ENCODE peak calls at places on chromosomes 13 and 19, in five cellular contexts. H is fibroblast of lung, R is right lobe of liver, A is GM23248, D is cardiac muscle cell. V is an unnamed sample. For H3K27me3 and H3K9me3, the result is how much of the 10 kb centered on the place peaks cover.

GRCh38 chr13:31115616-31116015 is 46.1 kb downstream of the HSPH1 start:
- DNase-seq in H (no peak), R (no peak), A (no peak), D (no peak), V (no peak)

GRCh38 chr13:24511019-24511823 is 1.4 kb downstream of the PARP4 start:
- DNase-seq in H (peak), R (no peak), A (peak), D (peak), V (peak)

GRCh38 chr13:36857273-36857672 is 38.3 kb downstream of the RFXAP start:
- DNase-seq in H (peak), R (no peak), A (peak), D (no peak), V (no peak)

GRCh38 chr13:69970521-69970920 is 137.1 kb upstream of the ATXN8OS start:
- DNase-seq in H (peak), R (no peak), A (no peak), D (peak), V (no peak)

GRCh38 chr19:15449620-15450527 is at the start of gene WIZ:
- DNase-seq in H (peak), R (peak), A (peak), D (peak), V (peak)

GRCh38 chr13:99176309-99177276 is 24.1 kb upstream of the UBAC2 start:
- DNase-seq in H (peak), R (peak), A (peak), D (peak), V (peak)

GRCh38 chr19:5593963-5594255 is 26.2 kb upstream of the TINCR start:
- DNase-seq in H (no peak), R (no peak), A (no peak), D (no peak), V (no peak)

GRCh38 chr13:67064920-67065319 is 165.2 kb downstream of the PCDH9 start:
- DNase-seq in H (no peak), R (no peak), A (no peak), D (no peak), V (no peak)

GRCh38 chr19:50152578-50152977 is 10.5 kb downstream of the IZUMO2 start:
- DNase-seq in H (no peak), R (no peak), A (no peak), D (no peak), V (no peak)

GRCh38 chr13:39623466-39623865 is 20.5 kb upstream of the LHFPL6 start:
- DNase-seq in H (no peak), R (no peak), A (no peak), D (no peak), V (no peak)

GRCh38 chr13:112073245-112074138 is 6.5 kb downstream of the SOX1 start:
- DNase-seq in H (no peak), R (no peak), A (no peak), D (no peak), V (no peak)

GRCh38 chr13:107809125-107809524 is 406.2 kb downstream of the LIG4 start:
- DNase-seq in H (no peak), R (no peak), A (peak), D (peak), V (no peak)

GRCh38 chr13:112434032-112434431 is 57.9 kb downstream of the SPACA7 start:
- DNase-seq in H (no peak), R (no peak), A (no peak), D (no peak), V (no peak)

GRCh38 chr13:43058318-43058674 is 34.9 kb downstream of the DNAJC15 start:
- DNase-seq in H (peak), R (no peak), A (peak), D (peak), V (peak)

GRCh38 chr13:39051157-39051556 is 12.9 kb downstream of the NHLRC3 start:
- DNase-seq in H (peak), R (no peak), A (peak), D (peak), V (no peak)

GRCh38 chr13:20714161-20714560 is 10.7 kb downstream of the IL17D start:
- DNase-seq in H (peak), R (no peak), A (peak), D (peak), V (peak)

GRCh38 chr19:5312058-5312457 is 28.6 kb downstream of the PTPRS start:
- DNase-seq in H (no peak), R (no peak), A (no peak), D (no peak), V (no peak)

GRCh38 chr19:9937001-9937411 is 691 bp upstream of the OLFM2 start:
- DNase-seq in H (no peak), R (no peak), A (no peak), D (no peak), V (no peak)
- H3K27me3 ChIP-seq in H (under half), R (under half), A (under half), D (under half), V (under half)

DNA sequence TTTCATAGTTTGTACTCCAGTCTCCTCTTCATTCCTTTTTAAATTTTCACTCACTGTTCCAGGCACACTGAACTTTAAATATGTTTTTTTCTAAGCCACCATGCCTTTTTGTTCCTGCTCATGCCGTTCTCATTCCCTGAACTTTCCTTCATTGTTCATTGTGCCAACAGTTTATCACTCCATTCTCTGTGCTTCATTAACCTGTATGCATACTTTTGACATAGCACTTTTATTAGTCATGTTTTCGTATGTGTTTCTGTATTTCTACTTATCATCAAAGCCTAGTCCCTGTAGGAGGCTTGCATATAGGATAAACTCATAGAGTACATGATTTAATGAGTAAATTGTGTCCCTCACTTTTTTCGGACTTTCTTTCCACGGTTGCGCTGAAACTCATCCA is 65.3 kb downstream of the PCDH20 start:
- DNase-seq in H (no peak), R (no peak), A (no peak), D (no peak), V (no peak)
- H3K4me3 ChIP-seq in H (no peak), R (no peak), A (no peak), D (no peak), V (no peak)

GRCh38 chr13:105491345-105491744 is 1044.1 kb downstream of the EFNB2 start:
- DNase-seq in H (no peak), R (no peak), A (no peak), D (no peak), V (no peak)
- H3K9me3 ChIP-seq in H (under half), R (under half), A (under half), D (under half), V (under half)

GRCh38 chr13:87322386-87322785 is 348.8 kb upstream of the SLITRK5 start:
- DNase-seq in H (no peak), R (no peak), A (no peak), D (no peak), V (no peak)

DNA sequence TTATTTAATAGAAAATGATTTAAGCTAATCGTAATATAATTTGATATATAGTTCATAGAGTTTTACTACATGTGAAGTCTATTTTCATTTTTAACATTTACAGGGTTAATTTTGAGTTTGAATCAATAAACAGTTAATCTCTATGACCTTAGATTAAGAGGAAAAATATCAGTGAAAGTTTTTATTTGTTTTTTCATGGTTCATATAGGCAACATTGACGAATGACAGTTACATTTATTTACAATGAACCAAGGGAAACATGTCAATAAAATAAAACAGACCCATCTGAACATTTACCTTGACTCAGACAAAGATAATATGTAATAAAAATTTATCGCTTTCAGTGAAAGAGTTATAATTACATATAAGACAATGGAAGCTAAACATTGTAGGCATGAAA is 346.6 kb upstream of the SLITRK5 start:
- DNase-seq in H (no peak), R (no peak), A (no peak), D (no peak), V (no peak)
- H3K27me3 ChIP-seq in H (under half), R (under half), A (under half), D (under half), V (under half)

GRCh38 chr13:44305216-44305615 is 68.4 kb upstream of the SERP2 start:
- DNase-seq in H (no peak), R (no peak), A (no peak), D (no peak), V (no peak)

GRCh38 chr13:44306401-44307192 is 67.0 kb upstream of the SERP2 start:
- DNase-seq in H (peak), R (peak), A (peak), D (peak), V (peak)

GRCh38 chr13:44304433-44304725 is 69.2 kb upstream of the SERP2 start:
- DNase-seq in H (no peak), R (no peak), A (no peak), D (no peak), V (no peak)

GRCh38 chr13:44307255-44307654 is 66.4 kb upstream of the SERP2 start:
- DNase-seq in H (peak), R (no peak), A (no peak), D (no peak), V (no peak)

GRCh38 chr13:44305845-44306244 is 67.8 kb upstream of the SERP2 start:
- DNase-seq in H (peak), R (peak), A (peak), D (no peak), V (peak)
- H3K4me3 ChIP-seq in H (no peak), R (no peak), A (no peak), D (no peak), V (no peak)

GRCh38 chr13:104466016-104466415 is 1399.8 kb upstream of the SLC10A2 start:
- DNase-seq in H (no peak), R (no peak), A (no peak), D (no peak), V (no peak)
- H3K9me3 ChIP-seq in H (under half), R (under half), A (under half), D (under half), V (under half)

GRCh38 chr13:33933810-33934209 is 115.9 kb downstream of the RFC3 start:
- DNase-seq in H (no peak), R (no peak), A (no peak), D (no peak), V (no peak)
- H3K27me3 ChIP-seq in H (under half), R (under half), A (under half), D (under half), V (under half)

DNA sequence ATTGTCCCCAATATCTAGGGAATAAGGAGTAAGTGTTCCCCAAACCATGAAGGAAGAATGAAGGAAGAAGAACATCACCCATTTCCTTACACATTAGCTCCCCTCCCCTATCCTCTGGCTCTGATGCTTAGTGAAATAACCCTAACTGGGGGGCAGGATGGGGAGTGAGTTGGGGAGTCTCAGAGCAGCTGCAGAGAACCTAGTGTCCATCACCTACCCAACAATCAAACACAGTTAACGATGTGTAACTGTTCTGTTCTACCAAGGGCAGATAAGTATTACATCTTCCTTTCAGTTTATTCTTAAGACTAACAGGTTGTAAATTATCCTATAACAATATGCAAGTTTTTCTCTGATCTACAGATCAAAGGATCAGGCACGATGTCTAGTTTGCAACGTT is 12.8 kb downstream of the ELF1 start:
- DNase-seq in H (no peak), R (no peak), A (no peak), D (no peak), V (no peak)
- H3K4me3 ChIP-seq in H (no peak), R (no peak), A (no peak), D (no peak), V (no peak)

GRCh38 chr13:29100739-29101138 is 280.6 kb downstream of the MTUS2 start:
- DNase-seq in H (no peak), R (no peak), A (no peak), D (no peak), V (no peak)
- H3K9me3 ChIP-seq in H (under half), R (under half), A (under half), D (under half), V (under half)